ENCODE peak calls at places on chromosomes 2 and 18, in eight cellular contexts. R, X, B, W, Y, V, C and T are unnamed samples.

GRCh38 chr18:76985156-76985950 is 147.2 kb downstream of the MBP start:
- DNase-seq in R (no peak), X (no peak), B (no peak), W (no peak), Y (no peak), V (peak), C (no peak), T (no peak)

GRCh38 chr2:132550945-132551344 is 119.1 kb downstream of the LYPD1 start:
- DNase-seq in R (no peak), X (no peak), B (peak), W (no peak), Y (no peak), V (no peak), C (peak), T (no peak)

GRCh38 chr2:17878222-17879136 is at the start of gene KCNS3:
- DNase-seq in R (peak), X (no peak), B (no peak), W (peak), Y (peak), V (peak), C (peak), T (no peak)

GRCh38 chr2:120236296-120236695 is 13.1 kb upstream of the TMEM185B start:
- DNase-seq in R (no peak), X (no peak), B (peak), W (no peak), Y (no peak), V (no peak), C (no peak), T (no peak)

GRCh38 chr2:152428800-152429637 is 94.0 kb downstream of the FMNL2 start:
- DNase-seq in R (no peak), X (no peak), B (no peak), W (no peak), Y (no peak), V (no peak), C (no peak), T (no peak)

GRCh38 chr2:156455366-156455975 is 19.3 kb downstream of the GPD2 start:
- DNase-seq in R (no peak), X (no peak), B (no peak), W (no peak), Y (no peak), V (no peak), C (no peak), T (no peak)

GRCh38 chr2:74653985-74654882 is at the start of gene SEMA4F:
- DNase-seq in R (peak), X (peak), B (peak), W (peak), Y (peak), V (peak), C (peak), T (peak)

GRCh38 chr2:96506016-96506906 is 1.1 kb upstream of the NEURL3 start:
- DNase-seq in R (no peak), X (no peak), B (peak), W (no peak), Y (no peak), V (no peak), C (no peak), T (no peak)

GRCh38 chr18:55779461-55779710 is 191.4 kb upstream of the TCF4 start:
- DNase-seq in R (no peak), X (no peak), B (no peak), W (peak), Y (peak), V (peak), C (peak), T (no peak)

GRCh38 chr2:75076088-75076487 is 117.6 kb downstream of the POLE4 start:
- DNase-seq in R (no peak), X (no peak), B (no peak), W (no peak), Y (no peak), V (no peak), C (no peak), T (no peak)

GRCh38 chr2:73091164-73091563 is 19.7 kb upstream of the SFXN5 start:
- DNase-seq in R (no peak), X (no peak), B (no peak), W (no peak), Y (no peak), V (no peak), C (peak), T (no peak)

GRCh38 chr2:236177604-236177966 is 9.4 kb upstream of the GBX2 start:
- DNase-seq in R (no peak), X (no peak), B (peak), W (peak), Y (peak), V (no peak), C (peak), T (no peak)

GRCh38 chr2:108436976-108437375 is 12.0 kb upstream of the GCC2 start:
- DNase-seq in R (no peak), X (no peak), B (no peak), W (no peak), Y (no peak), V (no peak), C (no peak), T (no peak)

GRCh38 chr2:168896783-168897182 is 4.3 kb upstream of the G6PC2 start:
- DNase-seq in R (no peak), X (no peak), B (no peak), W (no peak), Y (no peak), V (no peak), C (no peak), T (no peak)

GRCh38 chr2:50529600-50530218 is 502.2 kb downstream of the NRXN1 start:
- DNase-seq in R (no peak), X (no peak), B (no peak), W (no peak), Y (no peak), V (no peak), C (peak), T (peak)

GRCh38 chr2:25032094-25032493 is 9.8 kb upstream of the EFR3B start:
- DNase-seq in R (no peak), X (no peak), B (no peak), W (no peak), Y (no peak), V (no peak), C (peak), T (no peak)

GRCh38 chr2:85799215-85799956 is 45.6 kb downstream of the ATOH8 start:
- DNase-seq in R (no peak), X (no peak), B (peak), W (no peak), Y (no peak), V (no peak), C (no peak), T (no peak)

GRCh38 chr2:199910338-199911051 is 598 bp upstream of the C2orf69 start:
- DNase-seq in R (no peak), X (no peak), B (no peak), W (no peak), Y (no peak), V (no peak), C (no peak), T (no peak)

GRCh38 chr2:208820289-208820688 is 413.7 kb downstream of the PTH2R start:
- DNase-seq in R (no peak), X (no peak), B (no peak), W (no peak), Y (no peak), V (no peak), C (no peak), T (no peak)

GRCh38 chr18:48161911-48162698 is 231.6 kb upstream of the SMAD2 start:
- DNase-seq in R (no peak), X (no peak), B (no peak), W (no peak), Y (no peak), V (no peak), C (no peak), T (peak)

GRCh38 chr2:171185941-171186340 is 25.2 kb upstream of the TLK1 start:
- DNase-seq in R (no peak), X (no peak), B (no peak), W (no peak), Y (no peak), V (no peak), C (peak), T (no peak)

GRCh38 chr18:69402219-69402989 is 1.7 kb downstream of the DOK6 start:
- DNase-seq in R (no peak), X (no peak), B (no peak), W (peak), Y (no peak), V (no peak), C (no peak), T (no peak)

GRCh38 chr2:215695876-215696275 is 260.0 kb upstream of the FN1 start:
- DNase-seq in R (no peak), X (no peak), B (no peak), W (no peak), Y (no peak), V (no peak), C (peak), T (no peak)

GRCh38 chr2:217060516-217060915 is 200.7 kb upstream of the TNP1 start:
- DNase-seq in R (no peak), X (no peak), B (no peak), W (no peak), Y (no peak), V (no peak), C (no peak), T (no peak)

GRCh38 chr18:11901826-11902438 is 6.2 kb downstream of the MPPE1 start:
- DNase-seq in R (no peak), X (no peak), B (no peak), W (no peak), Y (no peak), V (no peak), C (no peak), T (no peak)

GRCh38 chr2:66481100-66481549 is 46.2 kb downstream of the MEIS1 start:
- DNase-seq in R (no peak), X (no peak), B (no peak), W (peak), Y (no peak), V (no peak), C (peak), T (no peak)

GRCh38 chr2:150589760-150590159 is 102.3 kb upstream of the RND3 start:
- DNase-seq in R (no peak), X (no peak), B (no peak), W (no peak), Y (no peak), V (no peak), C (no peak), T (no peak)

GRCh38 chr2:163132850-163133249 is 294.3 kb upstream of the KCNH7 start:
- DNase-seq in R (no peak), X (no peak), B (no peak), W (no peak), Y (no peak), V (no peak), C (peak), T (no peak)

GRCh38 chr2:172097557-172098131 is 5.1 kb downstream of the DLX2 start:
- DNase-seq in R (no peak), X (no peak), B (peak), W (no peak), Y (no peak), V (no peak), C (no peak), T (no peak)

GRCh38 chr2:230877737-230878598 is 13.2 kb downstream of the ITM2C start:
- DNase-seq in R (no peak), X (peak), B (peak), W (no peak), Y (no peak), V (no peak), C (no peak), T (peak)

GRCh38 chr2:213544940-213545339 is 260.7 kb downstream of the SPAG16 start:
- DNase-seq in R (no peak), X (no peak), B (no peak), W (no peak), Y (no peak), V (no peak), C (no peak), T (no peak)

GRCh38 chr2:161117506-161117905 is 42.7 kb upstream of the TANK start:
- DNase-seq in R (no peak), X (no peak), B (no peak), W (no peak), Y (no peak), V (no peak), C (no peak), T (no peak)

GRCh38 chr2:7430421-7430868 is 513.2 kb downstream of the RNF144A start:
- DNase-seq in R (no peak), X (no peak), B (no peak), W (no peak), Y (no peak), V (no peak), C (no peak), T (no peak)

GRCh38 chr18:3230401-3231334 is 10.9 kb upstream of the MYOM1 start:
- DNase-seq in R (no peak), X (no peak), B (no peak), W (no peak), Y (no peak), V (peak), C (no peak), T (peak)

GRCh38 chr18:77114564-77115391 is 17.8 kb downstream of the MBP start:
- DNase-seq in R (peak), X (peak), B (peak), W (peak), Y (peak), V (peak), C (peak), T (no peak)

GRCh38 chr2:233439191-233439590 is 84.9 kb downstream of the DGKD start:
- DNase-seq in R (no peak), X (no peak), B (no peak), W (peak), Y (peak), V (no peak), C (no peak), T (no peak)

GRCh38 chr2:230564805-230565779 is 147.6 kb upstream of the CAB39 start:
- DNase-seq in R (no peak), X (no peak), B (no peak), W (no peak), Y (no peak), V (no peak), C (no peak), T (no peak)

GRCh38 chr2:65919579-65920188 is 487.3 kb upstream of the SPRED2 start:
- DNase-seq in R (no peak), X (no peak), B (no peak), W (no peak), Y (no peak), V (no peak), C (no peak), T (no peak)

GRCh38 chr2:37456479-37456878 is 112.0 kb downstream of the QPCT start:
- DNase-seq in R (no peak), X (peak), B (no peak), W (no peak), Y (no peak), V (no peak), C (peak), T (peak)

GRCh38 chr2:16318474-16319195 is 347.0 kb downstream of the CYRIA start:
- DNase-seq in R (no peak), X (no peak), B (no peak), W (no peak), Y (no peak), V (no peak), C (no peak), T (no peak)

GRCh38 chr2:104438481-104438880 is 415.4 kb upstream of the POU3F3 start:
- DNase-seq in R (no peak), X (no peak), B (no peak), W (no peak), Y (no peak), V (no peak), C (no peak), T (no peak)
- H3K4me3 ChIP-seq in R (no peak), X (no peak), B (no peak), W (no peak), Y (no peak), V (no peak), C (no peak), T (no peak)

GRCh38 chr2:41899189-41899588 is 148.6 kb upstream of the PKDCC start:
- DNase-seq in R (no peak), X (no peak), B (no peak), W (no peak), Y (no peak), V (no peak), C (peak), T (no peak)
- H3K4me3 ChIP-seq in R (no peak), X (no peak), B (no peak), W (no peak), Y (no peak), V (no peak), C (no peak), T (no peak)

GRCh38 chr2:147030966-147031760 is 813.7 kb upstream of the ACVR2A start:
- DNase-seq in R (no peak), X (no peak), B (no peak), W (no peak), Y (no peak), V (no peak), C (no peak), T (no peak)
- H3K4me3 ChIP-seq in R (no peak), X (no peak), B (no peak), W (no peak), Y (no peak), V (no peak), C (no peak), T (no peak)

GRCh38 chr18:32770651-32771168 is 2.1 kb downstream of the KLHL14 start:
- DNase-seq in R (no peak), X (no peak), B (no peak), W (no peak), Y (no peak), V (no peak), C (no peak), T (no peak)
- H3K4me3 ChIP-seq in R (peak), X (no peak), B (peak), W (peak), Y (peak), V (peak), C (no peak), T (no peak)